ENCODE peak calls at places on chromosomes 1 and 21, in six cellular contexts. One of them, this sample, is unnamed.

GRCh38 chr21:43322311-43322710 is 104.6 kb downstream of the SIK1 start:
- DNase-seq in H9: no peak
- DNase-seq in mesenchymal stem cell: no peak
- DNase-seq in IMR-90: no peak
- DNase-seq in trophoblast cell: no peak
- DNase-seq in H1: no peak
- DNase-seq in this sample: no peak

GRCh38 chr1:10438677-10439163 is 8.5 kb downstream of the CENPS start:
- DNase-seq in H1: no peak
- DNase-seq in IMR-90: peak
- DNase-seq in trophoblast cell: no peak
- DNase-seq in mesenchymal stem cell: peak
- DNase-seq in H9: no peak
- DNase-seq in this sample: no peak

GRCh38 chr1:202692959-202693555 is 17.2 kb downstream of the SYT2 start:
- DNase-seq in H9: peak
- DNase-seq in mesenchymal stem cell: peak
- DNase-seq in H1: peak
- DNase-seq in trophoblast cell: peak
- DNase-seq in IMR-90: peak
- DNase-seq in this sample: peak

GRCh38 chr1:145887631-145888030 is 2.0 kb upstream of the ANKRD35 start:
- DNase-seq in IMR-90: no peak
- DNase-seq in trophoblast cell: no peak
- DNase-seq in H9: no peak
- DNase-seq in H1: no peak
- DNase-seq in mesenchymal stem cell: no peak
- DNase-seq in this sample: no peak

GRCh38 chr1:237320890-237321289 is 278.9 kb downstream of the RYR2 start:
- DNase-seq in H1: no peak
- DNase-seq in H9: no peak
- DNase-seq in mesenchymal stem cell: no peak
- DNase-seq in IMR-90: no peak
- DNase-seq in trophoblast cell: no peak
- DNase-seq in this sample: no peak

GRCh38 chr1:206909167-206909882 is 12.1 kb downstream of the IL24 start:
- DNase-seq in trophoblast cell: peak
- DNase-seq in H9: peak
- DNase-seq in H1: peak
- DNase-seq in IMR-90: no peak
- DNase-seq in mesenchymal stem cell: no peak
- DNase-seq in this sample: no peak

GRCh38 chr1:241834733-241835377 is 13.1 kb upstream of the EXO1 start:
- DNase-seq in IMR-90: peak
- DNase-seq in trophoblast cell: no peak
- DNase-seq in H9: no peak
- DNase-seq in mesenchymal stem cell: peak
- DNase-seq in H1: no peak
- DNase-seq in this sample: no peak

GRCh38 chr1:51088474-51088873 is 13.6 kb upstream of the C1orf185 start:
- DNase-seq in H1: no peak
- DNase-seq in trophoblast cell: no peak
- DNase-seq in mesenchymal stem cell: peak
- DNase-seq in IMR-90: no peak
- DNase-seq in H9: no peak
- DNase-seq in this sample: no peak

GRCh38 chr1:245292571-245292970 is 137.8 kb downstream of the KIF26B start:
- DNase-seq in mesenchymal stem cell: no peak
- DNase-seq in IMR-90: no peak
- DNase-seq in H1: no peak
- DNase-seq in H9: no peak
- DNase-seq in trophoblast cell: no peak
- DNase-seq in this sample: no peak

GRCh38 chr1:25675729-25676476 is 59.3 kb downstream of the MAN1C1 start:
- DNase-seq in H9: no peak
- DNase-seq in IMR-90: no peak
- DNase-seq in trophoblast cell: no peak
- DNase-seq in mesenchymal stem cell: no peak
- DNase-seq in H1: no peak
- DNase-seq in this sample: no peak

GRCh38 chr1:62398377-62398776 is 38.5 kb upstream of the USP1 start:
- DNase-seq in H1: no peak
- DNase-seq in trophoblast cell: no peak
- DNase-seq in H9: no peak
- DNase-seq in mesenchymal stem cell: no peak
- DNase-seq in IMR-90: peak
- DNase-seq in this sample: no peak

GRCh38 chr21:15793547-15794235 is 63.9 kb downstream of the USP25 start:
- DNase-seq in trophoblast cell: no peak
- DNase-seq in mesenchymal stem cell: no peak
- DNase-seq in H9: no peak
- DNase-seq in H1: no peak
- DNase-seq in IMR-90: no peak
- DNase-seq in this sample: no peak

GRCh38 chr1:163107655-163108054 is 38.5 kb downstream of the RGS4 start:
- DNase-seq in mesenchymal stem cell: no peak
- DNase-seq in trophoblast cell: no peak
- DNase-seq in H9: no peak
- DNase-seq in IMR-90: no peak
- DNase-seq in H1: no peak
- DNase-seq in this sample: no peak

GRCh38 chr1:46333300-46334029 is 7.1 kb upstream of the NSUN4 start:
- DNase-seq in mesenchymal stem cell: peak
- DNase-seq in H1: no peak
- DNase-seq in IMR-90: peak
- DNase-seq in H9: peak
- DNase-seq in trophoblast cell: no peak
- DNase-seq in this sample: no peak

GRCh38 chr1:200090252-200091159 is 63.0 kb downstream of the NR5A2 start:
- DNase-seq in trophoblast cell: no peak
- DNase-seq in mesenchymal stem cell: peak
- DNase-seq in H9: peak
- DNase-seq in IMR-90: peak
- DNase-seq in H1: no peak
- DNase-seq in this sample: no peak

GRCh38 chr1:46188295-46189030 is 9.8 kb downstream of the POMGNT1 start:
- DNase-seq in trophoblast cell: peak
- DNase-seq in H1: no peak
- DNase-seq in H9: no peak
- DNase-seq in IMR-90: no peak
- DNase-seq in mesenchymal stem cell: no peak
- DNase-seq in this sample: no peak

GRCh38 chr1:216851073-216851472 is 127.8 kb upstream of the ESRRG start:
- DNase-seq in trophoblast cell: no peak
- DNase-seq in H9: no peak
- DNase-seq in mesenchymal stem cell: no peak
- DNase-seq in IMR-90: no peak
- DNase-seq in H1: no peak
- DNase-seq in this sample: no peak

GRCh38 chr1:34896612-34897011 is 32.8 kb downstream of the DLGAP3 start:
- DNase-seq in IMR-90: no peak
- DNase-seq in trophoblast cell: no peak
- DNase-seq in mesenchymal stem cell: no peak
- DNase-seq in H9: no peak
- DNase-seq in H1: no peak
- DNase-seq in this sample: no peak

GRCh38 chr1:76254165-76255043 is 179.9 kb downstream of the ST6GALNAC3 start:
- DNase-seq in H9: no peak
- DNase-seq in IMR-90: no peak
- DNase-seq in trophoblast cell: no peak
- DNase-seq in H1: no peak
- DNase-seq in mesenchymal stem cell: peak
- DNase-seq in this sample: no peak

GRCh38 chr1:228646717-228647522 is 88.4 kb upstream of the RHOU start:
- DNase-seq in H1: peak
- DNase-seq in mesenchymal stem cell: peak
- DNase-seq in trophoblast cell: peak
- DNase-seq in IMR-90: peak
- DNase-seq in H9: peak
- DNase-seq in this sample: peak

GRCh38 chr1:199619202-199619601 is 408.3 kb upstream of the NR5A2 start:
- DNase-seq in trophoblast cell: peak
- DNase-seq in mesenchymal stem cell: no peak
- DNase-seq in IMR-90: no peak
- DNase-seq in H1: no peak
- DNase-seq in H9: no peak
- DNase-seq in this sample: no peak

DNA sequence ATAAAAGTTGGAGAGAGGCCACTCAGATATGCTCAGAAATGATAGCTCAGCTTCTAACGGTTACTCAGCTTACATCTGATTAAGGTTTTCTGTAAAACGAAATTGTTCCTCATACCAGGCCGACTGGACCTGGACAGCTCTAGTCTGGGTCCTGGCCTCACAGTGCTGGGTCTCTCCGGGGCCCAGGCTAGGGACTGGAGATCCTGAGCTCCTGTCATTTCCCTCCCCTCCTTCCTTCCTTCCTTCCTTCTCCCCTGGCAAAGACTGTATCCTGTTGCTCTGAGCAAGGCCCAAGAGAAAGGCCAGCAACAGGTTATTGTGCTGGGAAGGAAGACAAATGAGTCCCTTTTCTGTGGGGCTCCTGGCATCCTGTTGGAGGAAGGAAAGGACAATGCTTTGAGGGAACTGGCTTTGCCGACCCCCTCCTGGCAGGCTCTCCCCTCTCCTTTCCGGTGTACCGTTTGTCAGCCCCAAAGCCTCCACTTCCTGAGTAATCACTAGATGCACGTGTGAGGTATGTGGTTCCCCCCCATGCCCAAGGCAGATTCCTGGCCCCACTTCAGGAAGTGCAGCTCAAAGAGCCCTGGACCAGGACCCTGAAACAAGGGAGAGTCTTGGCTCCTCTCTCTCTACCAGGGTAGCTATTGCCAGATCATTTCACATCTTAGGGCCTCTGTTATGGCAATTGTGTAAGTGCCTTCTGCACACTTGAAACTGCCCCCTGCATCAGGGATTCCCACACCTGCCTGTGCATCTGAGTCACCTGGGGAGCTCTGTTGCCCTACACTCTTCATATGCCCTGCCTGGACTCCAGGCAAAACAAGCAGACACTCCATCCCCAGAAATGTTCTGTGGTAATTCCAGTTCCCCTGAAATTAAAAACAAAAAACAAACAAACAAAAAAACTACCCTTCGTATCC is 212.7 kb upstream of the FGGY start:
- DNase-seq in trophoblast cell: no peak
- DNase-seq in H1: no peak
- DNase-seq in IMR-90: peak
- DNase-seq in mesenchymal stem cell: no peak
- DNase-seq in H9: peak
- DNase-seq in this sample: no peak
- H2BK5ac ChIP-seq in trophoblast cell: no peak
- H2BK5ac ChIP-seq in H1: peak
- H2BK5ac ChIP-seq in IMR-90: peak
- H2BK5ac ChIP-seq in mesenchymal stem cell: no peak
- H2BK5ac ChIP-seq in H9: no peak
- H2BK5ac ChIP-seq in this sample: no peak

GRCh38 chr1:110484801-110485200 is 33.9 kb downstream of the PROK1 start:
- DNase-seq in H1: no peak
- DNase-seq in mesenchymal stem cell: no peak
- DNase-seq in IMR-90: no peak
- DNase-seq in H9: no peak
- DNase-seq in trophoblast cell: no peak
- DNase-seq in this sample: no peak

GRCh38 chr1:110480356-110481096 is 29.6 kb downstream of the PROK1 start:
- DNase-seq in IMR-90: no peak
- DNase-seq in mesenchymal stem cell: no peak
- DNase-seq in H1: no peak
- DNase-seq in H9: no peak
- DNase-seq in trophoblast cell: no peak
- DNase-seq in this sample: no peak

GRCh38 chr1:110482662-110483307 is 31.8 kb downstream of the PROK1 start:
- DNase-seq in mesenchymal stem cell: no peak
- DNase-seq in H1: no peak
- DNase-seq in IMR-90: no peak
- DNase-seq in H9: peak
- DNase-seq in trophoblast cell: no peak
- DNase-seq in this sample: no peak

GRCh38 chr1:110483308-110483685 is 32.3 kb downstream of the PROK1 start:
- DNase-seq in IMR-90: no peak
- DNase-seq in trophoblast cell: no peak
- DNase-seq in mesenchymal stem cell: no peak
- DNase-seq in H1: no peak
- DNase-seq in H9: no peak
- DNase-seq in this sample: no peak

DNA sequence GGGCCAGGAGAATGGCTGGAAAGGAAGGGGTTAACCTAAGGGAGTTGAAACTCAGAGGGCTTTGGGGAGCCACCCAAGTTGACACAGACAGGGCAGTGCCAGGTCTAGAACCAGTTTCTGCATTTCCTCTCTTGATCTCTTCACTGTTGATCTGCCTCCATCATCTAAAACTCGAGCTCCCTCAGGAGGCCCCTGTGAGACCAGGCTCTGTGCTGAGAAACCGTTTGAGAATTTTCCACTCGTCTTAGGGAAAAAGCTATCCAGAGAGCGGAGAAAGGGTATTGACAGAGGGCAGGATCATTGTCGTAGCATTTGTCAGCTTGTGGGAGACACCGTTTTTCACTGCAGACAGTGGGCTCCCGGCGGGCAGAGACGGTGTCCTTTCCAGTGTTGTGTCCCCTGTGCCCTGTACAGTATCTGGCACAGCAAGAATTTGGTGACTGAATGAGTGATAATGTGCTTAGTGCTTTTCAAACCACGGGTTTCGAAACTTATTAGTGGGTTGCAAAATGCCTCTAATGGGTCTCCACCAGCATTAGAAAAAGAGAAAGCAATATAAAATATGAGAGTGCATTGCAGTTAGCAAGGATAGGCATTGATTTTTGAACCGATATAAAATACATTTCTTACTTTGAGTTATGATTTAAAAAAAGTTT is 31.1 kb downstream of the PROK1 start:
- DNase-seq in IMR-90: no peak
- DNase-seq in H1: no peak
- DNase-seq in mesenchymal stem cell: peak
- DNase-seq in H9: no peak
- DNase-seq in trophoblast cell: no peak
- DNase-seq in this sample: no peak
- H3K14ac ChIP-seq in IMR-90: no peak
- H3K14ac ChIP-seq in H1: no peak
- H3K14ac ChIP-seq in mesenchymal stem cell: no peak
- H3K14ac ChIP-seq in H9: no peak
- H3K14ac ChIP-seq in trophoblast cell: no peak
- H3K14ac ChIP-seq in this sample: no peak

GRCh38 chr1:182610606-182611194 is 6.5 kb upstream of the RGS16 start:
- DNase-seq in H1: no peak
- DNase-seq in H9: no peak
- DNase-seq in mesenchymal stem cell: no peak
- DNase-seq in IMR-90: no peak
- DNase-seq in trophoblast cell: no peak
- DNase-seq in this sample: no peak
- H2BK5ac ChIP-seq in H1: peak
- H2BK5ac ChIP-seq in H9: no peak
- H2BK5ac ChIP-seq in mesenchymal stem cell: peak
- H2BK5ac ChIP-seq in IMR-90: no peak
- H2BK5ac ChIP-seq in trophoblast cell: no peak
- H2BK5ac ChIP-seq in this sample: no peak

GRCh38 chr1:56754713-56755505 is 64.3 kb downstream of the FYB2 start:
- DNase-seq in trophoblast cell: no peak
- DNase-seq in H9: no peak
- DNase-seq in IMR-90: no peak
- DNase-seq in H1: no peak
- DNase-seq in mesenchymal stem cell: no peak
- DNase-seq in this sample: no peak

GRCh38 chr1:56755911-56756310 is 63.3 kb downstream of the FYB2 start:
- DNase-seq in H1: no peak
- DNase-seq in IMR-90: no peak
- DNase-seq in trophoblast cell: peak
- DNase-seq in mesenchymal stem cell: no peak
- DNase-seq in H9: no peak
- DNase-seq in this sample: no peak

GRCh38 chr1:56758135-56758534 is 61.1 kb downstream of the FYB2 start:
- DNase-seq in trophoblast cell: peak
- DNase-seq in H1: peak
- DNase-seq in IMR-90: no peak
- DNase-seq in mesenchymal stem cell: no peak
- DNase-seq in H9: peak
- DNase-seq in this sample: peak
- H3K14ac ChIP-seq in trophoblast cell: no peak
- H3K14ac ChIP-seq in H1: no peak
- H3K14ac ChIP-seq in IMR-90: no peak
- H3K14ac ChIP-seq in mesenchymal stem cell: no peak
- H3K14ac ChIP-seq in H9: no peak
- H3K14ac ChIP-seq in this sample: no peak